ENCODE peak calls at places on chromosomes 11 and 22, in seven cellular contexts. T is OCI-LY7; E is hepatocyte; N is body of pancreas; U is activated CD8-positive, alpha-beta T cell treated with anti-CD3 and anti-CD28 coated beads for 36 hours; G is AG09319; V is psoas muscle. P is an unnamed sample.
A peak's percentile ranks its signal among the peaks of the same experiment; 100 is the strongest.

GRCh38 chr11:65663634-65664200 is 1.0 kb upstream of the RELA start:
- DNase-seq in N (peak; percentile 48), V (peak; percentile 67), E (peak; percentile 76), T (peak; percentile 31), U (peak; percentile 72), G (peak; percentile 45), P (peak; percentile 59)

GRCh38 chr11:2578934-2579280 is 120.9 kb downstream of the KCNQ1OT1 start:
- DNase-seq in G (no peak), E (no peak), U (no peak), V (no peak), N (no peak), T (no peak), P (no peak)

GRCh38 chr11:123302751-123303195 is 107.7 kb upstream of the CLMP start:
- DNase-seq in V (no peak), U (peak; percentile 60), T (peak; percentile 8), N (no peak), E (peak; percentile 17), G (no peak), P (peak; percentile 72)

GRCh38 chr11:103488021-103488420 is 378.8 kb downstream of the DYNC2H1 start:
- DNase-seq in U (peak; percentile 8), N (no peak), V (no peak), E (no peak), T (no peak), G (no peak), P (no peak)

GRCh38 chr11:8389034-8389996 is 125.6 kb upstream of the LMO1 start:
- DNase-seq in E (peak; percentile 11), V (no peak), U (no peak), T (no peak), G (no peak), N (peak; percentile 34), P (no peak)

GRCh38 chr11:10118830-10119229 is 175.2 kb downstream of the SBF2 start:
- DNase-seq in U (no peak), E (no peak), G (no peak), N (no peak), V (no peak), T (no peak), P (no peak)

GRCh38 chr11:112610996-112611795 is 350.0 kb upstream of the NCAM1 start:
- DNase-seq in E (no peak), U (no peak), T (no peak), G (no peak), N (no peak), V (no peak), P (no peak)

GRCh38 chr11:86442420-86442819 is 67.7 kb downstream of the CCDC81 start:
- DNase-seq in G (no peak), E (no peak), V (no peak), U (peak; percentile 82), N (no peak), T (no peak), P (no peak)

GRCh38 chr11:94933225-94934130 is 39.9 kb downstream of the CWC15 start:
- DNase-seq in G (peak; percentile 88), V (peak; percentile 42), U (no peak), T (no peak), N (no peak), E (no peak), P (no peak)

GRCh38 chr11:128686745-128687177 is 7.1 kb upstream of the FLI1 start:
- DNase-seq in E (peak; percentile 68), G (no peak), T (no peak), U (peak; percentile 76), V (peak; percentile 50), N (peak; percentile 33), P (peak; percentile 56)

GRCh38 chr11:122317337-122317736 is 201.3 kb upstream of the BLID start:
- DNase-seq in V (no peak), E (peak; percentile 30), G (no peak), N (no peak), T (no peak), U (no peak), P (no peak)

GRCh38 chr11:75055511-75055910 is 41.2 kb downstream of the OR2AT4 start:
- DNase-seq in E (no peak), T (no peak), U (no peak), N (no peak), V (no peak), G (no peak), P (no peak)

GRCh38 chr11:108559904-108560303 is 33.7 kb downstream of the EXPH5 start:
- DNase-seq in E (no peak), V (no peak), G (peak; percentile 79), U (no peak), T (no peak), N (no peak), P (no peak)

GRCh38 chr11:68579455-68579854 is 104.9 kb upstream of the GAL start:
- DNase-seq in N (no peak), G (no peak), E (no peak), T (no peak), V (no peak), U (no peak), P (no peak)

GRCh38 chr11:74002832-74003231 is 6.1 kb downstream of the UCP3 start:
- DNase-seq in G (no peak), N (no peak), T (no peak), U (no peak), E (no peak), V (no peak), P (no peak)

GRCh38 chr22:30187726-30188407 is 58.7 kb downstream of the LIF start:
- DNase-seq in V (no peak), G (no peak), U (peak; percentile 61), N (no peak), E (no peak), T (no peak), P (no peak)

GRCh38 chr11:5596611-5597201 is at the start of gene TRIM6:
- DNase-seq in T (no peak), N (peak; percentile 61), E (peak; percentile 80), U (peak; percentile 14), G (no peak), V (peak; percentile 55), P (peak; percentile 24)

GRCh38 chr22:30294066-30294465 is 4.8 kb upstream of the CASTOR1 start:
- DNase-seq in G (no peak), E (no peak), V (no peak), T (no peak), N (no peak), U (no peak), P (no peak)

GRCh38 chr11:13415201-13415600 is 47.8 kb downstream of the BTBD10 start:
- DNase-seq in V (no peak), E (no peak), G (no peak), U (no peak), T (no peak), N (no peak), P (no peak)

GRCh38 chr11:2940166-2940929 is 11.1 kb upstream of the PHLDA2 start:
- DNase-seq in U (peak; percentile 72), V (peak; percentile 55), N (peak; percentile 51), E (no peak), G (no peak), T (no peak), P (no peak)

GRCh38 chr11:65503923-65504670 is 5.3 kb downstream of the MALAT1 start:
- DNase-seq in G (no peak), E (peak; percentile 61), U (no peak), T (no peak), N (no peak), V (no peak), P (no peak)

GRCh38 chr11:115869780-115870431 is 365.7 kb upstream of the CADM1 start:
- DNase-seq in E (peak; percentile 58), G (no peak), N (no peak), U (peak; percentile 12), V (no peak), T (peak; percentile 82), P (peak; percentile 50)

GRCh38 chr11:26319906-26320305 is 12.0 kb upstream of the ANO3 start:
- DNase-seq in U (no peak), N (no peak), E (no peak), G (no peak), V (no peak), T (no peak), P (no peak)

GRCh38 chr11:104907521-104908185 is 9.4 kb upstream of the CASP12 start:
- DNase-seq in U (peak; percentile 17), V (no peak), G (no peak), N (no peak), E (no peak), T (no peak), P (no peak)

GRCh38 chr11:65026810-65027209 is 429 bp upstream of the SNX15 start:
- DNase-seq in V (no peak), U (no peak), N (no peak), G (no peak), E (no peak), T (no peak), P (no peak)

GRCh38 chr11:45756384-45757010 is 48.5 kb upstream of the SLC35C1 start:
- DNase-seq in G (no peak), E (no peak), U (no peak), N (no peak), T (no peak), V (no peak), P (no peak)

GRCh38 chr11:128692750-128693578 is 908 bp upstream of the FLI1 start:
- DNase-seq in N (no peak), G (no peak), T (peak; percentile 42), E (no peak), V (peak; percentile 56), U (peak; percentile 46), P (peak; percentile 71)

GRCh38 chr22:30968015-30968923 is at the start of gene MORC2:
- DNase-seq in T (no peak), E (peak; percentile 79), G (peak; percentile 0), N (peak; percentile 63), V (peak; percentile 69), U (no peak), P (no peak)

GRCh38 chr22:46087816-46088277 is 62.5 kb upstream of the PPARA start:
- DNase-seq in N (peak; percentile 95), E (peak; percentile 80), T (no peak), V (peak; percentile 93), G (peak; percentile 89), U (no peak), P (no peak)

GRCh38 chr11:133830931-133831907 is 14.1 kb downstream of the SPATA19 start:
- DNase-seq in T (no peak), N (no peak), V (no peak), E (no peak), U (no peak), G (no peak), P (no peak)
- TF ChIP-seq CTCF in T (peak; percentile 29), N (no peak), V (peak; percentile 5), E (peak; percentile 26), U (peak; percentile 31), G (no peak), P (peak; percentile 30)

GRCh38 chr22:22110548-22111266 is 128.1 kb upstream of the TOP3B start:
- DNase-seq in N (peak; percentile 40), T (peak; percentile 95), V (no peak), E (peak; percentile 61), U (peak; percentile 68), G (peak; percentile 8), P (peak; percentile 89)
- TF ChIP-seq CTCF in N (peak; percentile 33), T (peak; percentile 89), V (peak; percentile 25), E (peak; percentile 27), U (peak; percentile 60), G (peak; percentile 50), P (peak; percentile 83)

GRCh38 chr11:134380785-134381184 is 31.3 kb downstream of the B3GAT1 start:
- DNase-seq in V (no peak), G (no peak), E (no peak), N (no peak), T (no peak), U (no peak), P (no peak)
- TF ChIP-seq CTCF in V (no peak), G (no peak), E (no peak), N (no peak), T (no peak), U (no peak), P (no peak)

DNA sequence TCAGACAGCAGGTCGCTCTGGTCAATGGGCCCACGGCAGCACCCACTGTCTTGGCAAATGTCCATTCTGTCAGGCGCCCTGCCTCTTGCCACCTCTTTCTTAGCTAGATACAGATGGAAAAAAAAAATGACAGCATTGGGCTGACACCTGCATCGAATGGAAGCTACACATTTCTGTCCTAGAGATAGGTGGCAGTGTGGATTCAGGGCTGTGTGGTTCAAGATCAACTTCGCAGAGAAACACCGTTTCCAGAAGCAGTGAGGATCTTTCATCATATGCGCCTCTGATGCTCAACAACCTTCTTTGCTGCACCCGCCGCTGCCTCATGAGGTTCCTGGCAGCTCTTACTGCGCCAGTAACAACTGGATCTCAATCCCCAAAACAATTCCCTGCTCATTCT is 236.3 kb downstream of the KIRREL3 start:
- DNase-seq in G (no peak), N (no peak), T (no peak), V (no peak), E (no peak), U (no peak), P (no peak)
- TF ChIP-seq CTCF in G (peak; percentile 15), N (no peak), T (no peak), V (no peak), E (peak; percentile 12), U (no peak), P (peak; percentile 3)